ENCODE peak calls at places on chromosomes 16 and 17, in nine cellular contexts. F is central memory CD4-positive, alpha-beta T cell; J is amygdala; H is effector memory CD4-positive, alpha-beta T cell; O is fibroblast of the conjunctiva; M is NCI-H2029; A is activated CD4-positive, alpha-beta T cell treated with anti-CD3 and anti-CD28 coated beads, Interleukin-2, amount 10 ng/mL, durations not matched to agents 7 days and 5 days; N is tibial nerve; Q is LHCN-M2. T is an unnamed sample.

GRCh38 chr16:84599528-84600202 is 18.2 kb downstream of the COTL1 start:
- DNase-seq in H (no peak), O (peak), F (peak), Q (peak), J (peak), A (peak), M (no peak), N (no peak), T (peak)

GRCh38 chr16:50372611-50373344 is 4.0 kb upstream of the BRD7 start:
- DNase-seq in O (no peak), Q (peak), J (peak), A (no peak), M (no peak), F (no peak), N (no peak), H (no peak), T (no peak)

GRCh38 chr17:32265192-32265895 is at the start of gene RHBDL3:
- DNase-seq in J (no peak), Q (no peak), O (no peak), F (peak), N (no peak), H (peak), M (no peak), A (no peak), T (no peak)

GRCh38 chr17:2898255-2898926 is 102.2 kb downstream of the RAP1GAP2 start:
- DNase-seq in M (peak), A (no peak), F (no peak), J (no peak), H (no peak), O (no peak), N (no peak), Q (no peak), T (no peak)

GRCh38 chr17:17840751-17841591 is 4.2 kb upstream of the SREBF1 start:
- DNase-seq in H (no peak), J (peak), M (peak), N (no peak), F (no peak), A (no peak), O (no peak), Q (peak), T (peak)

GRCh38 chr17:37710344-37710886 is 34.4 kb downstream of the HNF1B start:
- DNase-seq in J (no peak), Q (peak), H (no peak), N (no peak), O (peak), A (no peak), M (peak), F (no peak), T (no peak)

GRCh38 chr17:80308672-80309517 is 48.2 kb downstream of the RNF213 start:
- DNase-seq in O (no peak), A (no peak), H (no peak), Q (no peak), M (no peak), F (no peak), N (no peak), J (no peak), T (no peak)

GRCh38 chr16:76441886-76442285 is 164.7 kb downstream of the CNTNAP4 start:
- DNase-seq in F (no peak), N (no peak), O (no peak), H (no peak), J (no peak), Q (no peak), M (no peak), A (no peak), T (no peak)

GRCh38 chr16:66372078-66372897 is 5.8 kb downstream of the CDH5 start:
- DNase-seq in F (no peak), O (no peak), M (no peak), N (no peak), A (no peak), H (no peak), J (no peak), Q (no peak), T (no peak)

GRCh38 chr16:9934723-9935508 is 247.3 kb downstream of the GRIN2A start:
- DNase-seq in O (no peak), J (no peak), Q (no peak), A (no peak), N (no peak), M (no peak), H (no peak), F (no peak), T (no peak)

GRCh38 chr16:30335598-30336474 is 19.3 kb downstream of the CD2BP2 start:
- DNase-seq in Q (peak), F (no peak), A (peak), M (no peak), O (no peak), N (no peak), J (no peak), H (peak), T (no peak)

GRCh38 chr17:7015587-7016020 is 3.2 kb downstream of the RNASEK start:
- DNase-seq in H (no peak), Q (no peak), N (no peak), O (no peak), J (no peak), M (no peak), F (no peak), A (no peak), T (no peak)

GRCh38 chr16:67286441-67287235 is 7.3 kb downstream of the PLEKHG4 start:
- DNase-seq in O (no peak), N (no peak), A (no peak), M (no peak), J (no peak), Q (no peak), H (no peak), F (no peak), T (no peak)

GRCh38 chr17:19287651-19288050 is 50.5 kb downstream of the EPN2 start:
- DNase-seq in F (no peak), A (no peak), J (no peak), N (no peak), M (no peak), H (no peak), Q (no peak), O (no peak), T (no peak)

GRCh38 chr16:58222532-58223316 is 24.8 kb upstream of the CSNK2A2 start:
- DNase-seq in Q (peak), O (no peak), A (no peak), M (no peak), J (no peak), H (no peak), F (no peak), N (no peak), T (no peak)

GRCh38 chr16:25289466-25289865 is 31.8 kb upstream of the ZKSCAN2 start:
- DNase-seq in M (no peak), F (no peak), J (no peak), Q (no peak), A (no peak), N (no peak), O (no peak), H (no peak), T (no peak)

GRCh38 chr16:85261657-85262557 is 149.6 kb upstream of the CIBAR2 start:
- DNase-seq in M (no peak), N (no peak), H (no peak), O (no peak), A (no peak), Q (no peak), J (no peak), F (no peak), T (no peak)

GRCh38 chr16:70770968-70771552 is 29.9 kb downstream of the VAC14 start:
- DNase-seq in J (peak), F (peak), H (peak), A (peak), Q (peak), M (no peak), O (no peak), N (peak), T (peak)

GRCh38 chr17:17119533-17119932 is 77.3 kb downstream of the MPRIP start:
- DNase-seq in M (no peak), F (peak), H (peak), Q (peak), O (peak), J (no peak), A (peak), N (no peak), T (no peak)

GRCh38 chr16:59259074-59259963 is 525.2 kb upstream of the GOT2 start:
- DNase-seq in N (no peak), Q (no peak), F (no peak), H (no peak), O (no peak), A (peak), J (no peak), M (no peak), T (no peak)

GRCh38 chr17:1532836-1533602 is 16.6 kb upstream of the INPP5K start:
- DNase-seq in Q (no peak), M (no peak), J (no peak), F (peak), A (peak), H (peak), O (no peak), N (no peak), T (no peak)

GRCh38 chr17:4490637-4491061 is 8.0 kb upstream of the SPNS2 start:
- DNase-seq in Q (no peak), J (no peak), F (no peak), O (no peak), N (no peak), H (no peak), M (no peak), A (no peak), T (no peak)

GRCh38 chr17:47741109-47741792 is 8.2 kb downstream of the TBX21 start:
- DNase-seq in F (peak), H (no peak), J (no peak), N (no peak), A (no peak), M (no peak), O (no peak), Q (no peak), T (no peak)

GRCh38 chr16:86510465-86511261 is at the start of gene FOXF1:
- DNase-seq in J (no peak), Q (no peak), N (no peak), O (no peak), M (no peak), F (no peak), A (no peak), H (no peak), T (no peak)

GRCh38 chr17:13428611-13429042 is 173.1 kb downstream of the HS3ST3A1 start:
- DNase-seq in Q (no peak), F (no peak), J (no peak), N (no peak), M (no peak), O (no peak), A (no peak), H (no peak), T (no peak)

GRCh38 chr17:55540414-55541091 is 29.3 kb upstream of the SMIM36 start:
- DNase-seq in O (peak), Q (peak), A (no peak), M (no peak), F (no peak), H (no peak), J (no peak), N (no peak), T (no peak)

GRCh38 chr16:86992587-86992986 is 324.6 kb downstream of the C16orf95 start:
- DNase-seq in A (no peak), N (no peak), J (no peak), M (no peak), F (no peak), H (no peak), Q (no peak), O (no peak), T (no peak)

T was measured in substantia nigra.